ENCODE peak calls at places on chromosome 15, in five cellular contexts. One of them, this sample, is unnamed.

GRCh38 chr15:98647026-98647773 is 1.1 kb upstream of the IGF1R start:
- DNase-seq in HepG2: peak; percentile 51
- DNase-seq in GM12878: no peak
- DNase-seq in SK-N-SH: peak; percentile 87
- DNase-seq in K562: peak; percentile 86
- DNase-seq in this sample: peak; percentile 22

GRCh38 chr15:77032052-77032646 is 37.2 kb downstream of the PSTPIP1 start:
- DNase-seq in GM12878: no peak
- DNase-seq in SK-N-SH: peak; percentile 23
- DNase-seq in HepG2: peak; percentile 66
- DNase-seq in K562: no peak
- DNase-seq in this sample: no peak

GRCh38 chr15:81573098-81573746 is 199.2 kb upstream of the TMC3 start:
- DNase-seq in GM12878: no peak
- DNase-seq in K562: no peak
- DNase-seq in HepG2: no peak
- DNase-seq in SK-N-SH: no peak
- DNase-seq in this sample: no peak

GRCh38 chr15:92098869-92099268 is 245.4 kb downstream of the SLCO3A1 start:
- DNase-seq in HepG2: no peak
- DNase-seq in K562: no peak
- DNase-seq in GM12878: no peak
- DNase-seq in SK-N-SH: peak; percentile 49
- DNase-seq in this sample: no peak

GRCh38 chr15:98684441-98684840 is 36.1 kb downstream of the IGF1R start:
- DNase-seq in GM12878: no peak
- DNase-seq in HepG2: no peak
- DNase-seq in K562: no peak
- DNase-seq in SK-N-SH: no peak
- DNase-seq in this sample: no peak

GRCh38 chr15:74035121-74035829 is 40.8 kb downstream of the PML start:
- DNase-seq in HepG2: no peak
- DNase-seq in K562: no peak
- DNase-seq in SK-N-SH: no peak
- DNase-seq in GM12878: no peak
- DNase-seq in this sample: no peak

GRCh38 chr15:101293122-101293521 is 1.9 kb downstream of the SNRPA1 start:
- DNase-seq in K562: no peak
- DNase-seq in GM12878: no peak
- DNase-seq in SK-N-SH: no peak
- DNase-seq in HepG2: no peak
- DNase-seq in this sample: no peak

GRCh38 chr15:59352189-59352588 is 20.5 kb downstream of the MYO1E start:
- DNase-seq in SK-N-SH: no peak
- DNase-seq in K562: no peak
- DNase-seq in GM12878: no peak
- DNase-seq in HepG2: no peak
- DNase-seq in this sample: no peak

GRCh38 chr15:57734860-57735259 is 28.3 kb downstream of the POLR2M start:
- DNase-seq in K562: no peak
- DNase-seq in SK-N-SH: no peak
- DNase-seq in HepG2: no peak
- DNase-seq in GM12878: no peak
- DNase-seq in this sample: no peak

GRCh38 chr15:72487070-72487797 is 13.1 kb downstream of the ARIH1 start:
- DNase-seq in HepG2: no peak
- DNase-seq in SK-N-SH: no peak
- DNase-seq in GM12878: no peak
- DNase-seq in K562: no peak
- DNase-seq in this sample: no peak

GRCh38 chr15:57380854-57381253 is 4.5 kb downstream of the CGNL1 start:
- DNase-seq in K562: no peak
- DNase-seq in SK-N-SH: no peak
- DNase-seq in GM12878: no peak
- DNase-seq in HepG2: no peak
- DNase-seq in this sample: no peak

GRCh38 chr15:81023483-81024264 is 23.0 kb downstream of the TLNRD1 start:
- DNase-seq in K562: no peak
- DNase-seq in SK-N-SH: no peak
- DNase-seq in GM12878: peak; percentile 97
- DNase-seq in HepG2: no peak
- DNase-seq in this sample: no peak

GRCh38 chr15:71542836-71543235 is 267.5 kb upstream of the NR2E3 start:
- DNase-seq in GM12878: no peak
- DNase-seq in HepG2: no peak
- DNase-seq in K562: no peak
- DNase-seq in SK-N-SH: no peak
- DNase-seq in this sample: no peak

GRCh38 chr15:85543741-85544155 is 163.3 kb downstream of the AKAP13 start:
- DNase-seq in K562: no peak
- DNase-seq in GM12878: no peak
- DNase-seq in SK-N-SH: no peak
- DNase-seq in HepG2: no peak
- DNase-seq in this sample: no peak

GRCh38 chr15:25732191-25732590 is 130.9 kb downstream of the ATP10A start:
- DNase-seq in GM12878: no peak
- DNase-seq in K562: no peak
- DNase-seq in HepG2: no peak
- DNase-seq in SK-N-SH: no peak
- DNase-seq in this sample: no peak

GRCh38 chr15:82870727-82871576 is 61.5 kb downstream of the WHAMM start:
- DNase-seq in HepG2: no peak
- DNase-seq in GM12878: no peak
- DNase-seq in K562: no peak
- DNase-seq in SK-N-SH: no peak
- DNase-seq in this sample: no peak

GRCh38 chr15:58903232-58903631 is 30.2 kb downstream of the SLTM start:
- DNase-seq in SK-N-SH: no peak
- DNase-seq in GM12878: no peak
- DNase-seq in K562: no peak
- DNase-seq in HepG2: no peak
- DNase-seq in this sample: no peak

GRCh38 chr15:57500979-57501576 is 90.6 kb upstream of the MYZAP start:
- DNase-seq in K562: no peak
- DNase-seq in SK-N-SH: no peak
- DNase-seq in HepG2: no peak
- DNase-seq in GM12878: no peak
- DNase-seq in this sample: no peak

GRCh38 chr15:92773340-92773739 is 117.8 kb upstream of the FAM174B start:
- DNase-seq in GM12878: no peak
- DNase-seq in K562: no peak
- DNase-seq in SK-N-SH: no peak
- DNase-seq in HepG2: peak; percentile 5
- DNase-seq in this sample: no peak

GRCh38 chr15:62896969-62897486 is 145.5 kb upstream of the TPM1 start:
- DNase-seq in GM12878: no peak
- DNase-seq in K562: peak; percentile 26
- DNase-seq in HepG2: peak; percentile 93
- DNase-seq in SK-N-SH: peak; percentile 78
- DNase-seq in this sample: peak; percentile 94

GRCh38 chr15:67076147-67076843 is 10.9 kb downstream of the SMAD3 start:
- DNase-seq in SK-N-SH: no peak
- DNase-seq in GM12878: no peak
- DNase-seq in HepG2: no peak
- DNase-seq in K562: peak; percentile 69
- DNase-seq in this sample: peak; percentile 69

GRCh38 chr15:72889545-72889944 is 106.0 kb upstream of the ADPGK start:
- DNase-seq in SK-N-SH: no peak
- DNase-seq in GM12878: no peak
- DNase-seq in K562: no peak
- DNase-seq in HepG2: no peak
- DNase-seq in this sample: no peak

GRCh38 chr15:29259233-29259632 is 10.4 kb downstream of the NSMCE3 start:
- DNase-seq in SK-N-SH: no peak
- DNase-seq in K562: no peak
- DNase-seq in HepG2: no peak
- DNase-seq in GM12878: no peak
- DNase-seq in this sample: no peak

GRCh38 chr15:68774120-68774519 is 46.6 kb downstream of the ANP32A start:
- DNase-seq in GM12878: no peak
- DNase-seq in SK-N-SH: no peak
- DNase-seq in HepG2: no peak
- DNase-seq in K562: no peak
- DNase-seq in this sample: no peak

GRCh38 chr15:90184119-90184785 is 16.9 kb upstream of the SEMA4B start:
- DNase-seq in GM12878: peak; percentile 76
- DNase-seq in HepG2: peak; percentile 24
- DNase-seq in SK-N-SH: no peak
- DNase-seq in K562: peak; percentile 86
- DNase-seq in this sample: peak; percentile 71

GRCh38 chr15:49673861-49674260 is 53.0 kb downstream of the DTWD1 start:
- DNase-seq in K562: no peak
- DNase-seq in GM12878: no peak
- DNase-seq in SK-N-SH: no peak
- DNase-seq in HepG2: no peak
- DNase-seq in this sample: no peak

GRCh38 chr15:79467865-79468586 is 35.9 kb downstream of the MINAR1 start:
- DNase-seq in HepG2: no peak
- DNase-seq in K562: no peak
- DNase-seq in GM12878: no peak
- DNase-seq in SK-N-SH: no peak
- DNase-seq in this sample: no peak

GRCh38 chr15:85289677-85290365 is 90.6 kb upstream of the AKAP13 start:
- DNase-seq in SK-N-SH: peak; percentile 79
- DNase-seq in K562: no peak
- DNase-seq in GM12878: no peak
- DNase-seq in HepG2: peak; percentile 13
- DNase-seq in this sample: peak; percentile 58

GRCh38 chr15:75830910-75831805 is 12.1 kb upstream of the UBE2Q2 start:
- DNase-seq in SK-N-SH: peak; percentile 44
- DNase-seq in GM12878: no peak
- DNase-seq in HepG2: no peak
- DNase-seq in K562: peak; percentile 29
- DNase-seq in this sample: no peak

GRCh38 chr15:35654334-35654733 is 108.4 kb upstream of the DPH6 start:
- DNase-seq in K562: no peak
- DNase-seq in HepG2: no peak
- DNase-seq in GM12878: no peak
- DNase-seq in SK-N-SH: no peak
- DNase-seq in this sample: no peak
- TF ChIP-seq SIN3A in K562: no peak
- TF ChIP-seq SIN3A in HepG2: no peak
- TF ChIP-seq SIN3A in GM12878: no peak
- TF ChIP-seq SIN3A in SK-N-SH: no peak
- TF ChIP-seq SIN3A in this sample: no peak

DNA sequence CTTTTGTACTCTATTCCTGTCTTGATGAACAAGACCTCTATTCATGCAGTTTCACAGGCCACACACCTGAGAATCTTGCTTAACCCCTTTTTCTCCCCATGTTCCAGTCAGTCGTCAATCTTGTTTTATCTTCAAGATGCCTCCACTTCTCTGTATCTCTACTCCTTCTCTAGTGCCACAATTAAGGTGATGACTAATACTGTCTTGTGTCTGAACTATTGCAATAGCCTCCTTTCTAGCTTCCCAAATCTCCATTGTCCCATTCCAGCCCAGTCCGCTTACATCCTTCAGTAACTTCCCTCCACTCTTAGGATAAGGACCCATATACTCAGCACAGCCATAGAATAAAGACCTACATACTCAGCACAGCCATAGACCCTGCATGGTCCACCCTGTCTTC is 24.7 kb downstream of the CHST14 start:
- DNase-seq in GM12878: no peak
- DNase-seq in HepG2: no peak
- DNase-seq in SK-N-SH: no peak
- DNase-seq in K562: peak; percentile 2
- DNase-seq in this sample: no peak
- H3K4me3 ChIP-seq in GM12878: no peak overlapping the region
- H3K4me3 ChIP-seq in HepG2: no peak overlapping the region
- H3K4me3 ChIP-seq in SK-N-SH: no peak overlapping the region
- H3K4me3 ChIP-seq in K562: no peak overlapping the region
- H3K4me3 ChIP-seq in this sample: no peak overlapping the region

DNA sequence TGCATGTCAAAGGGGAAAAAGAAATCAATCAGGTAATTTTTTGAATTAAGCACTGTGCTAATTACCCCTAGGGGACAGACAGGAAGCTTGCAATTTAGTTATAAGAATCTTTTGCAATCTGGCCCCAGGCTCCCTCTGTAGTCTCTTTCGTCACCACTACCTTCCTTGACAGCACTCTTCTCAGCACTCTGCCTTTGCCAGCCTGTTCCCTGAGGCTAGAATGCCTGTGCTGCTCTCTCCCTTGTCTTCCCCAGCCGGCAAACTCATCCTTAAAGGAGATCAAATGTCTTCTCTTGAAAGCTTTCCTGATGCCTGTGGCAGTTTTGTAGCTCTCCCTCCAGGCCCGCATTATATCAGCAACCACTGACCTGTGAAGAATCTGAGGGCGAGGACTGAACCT is 32.4 kb upstream of the PRTG start:
- DNase-seq in K562: no peak
- DNase-seq in GM12878: no peak
- DNase-seq in HepG2: no peak
- DNase-seq in SK-N-SH: peak; percentile 40
- DNase-seq in this sample: no peak
- TF ChIP-seq SIN3A in K562: no peak
- TF ChIP-seq SIN3A in GM12878: no peak
- TF ChIP-seq SIN3A in HepG2: no peak
- TF ChIP-seq SIN3A in SK-N-SH: no peak
- TF ChIP-seq SIN3A in this sample: no peak

DNA sequence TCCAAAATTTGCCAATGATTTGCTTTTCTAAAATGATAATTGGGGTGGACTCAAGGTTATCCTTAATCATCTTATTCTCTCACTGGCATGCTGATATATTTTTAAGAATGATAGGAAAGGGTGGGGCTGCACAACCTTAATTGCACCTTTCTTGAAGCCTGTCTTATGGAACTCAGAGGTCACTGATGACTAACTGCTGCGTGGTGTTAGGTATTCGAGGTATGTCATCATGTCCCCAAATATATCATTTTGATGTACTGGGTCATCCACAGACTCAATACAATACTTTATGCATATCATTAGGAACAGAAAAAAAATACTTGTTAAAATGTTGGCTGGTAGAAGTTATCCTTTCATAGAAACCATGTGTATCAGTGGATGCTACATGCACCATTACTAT is 756.8 kb downstream of the NR2F2 start:
- DNase-seq in HepG2: no peak
- DNase-seq in GM12878: no peak
- DNase-seq in K562: no peak
- DNase-seq in SK-N-SH: no peak
- DNase-seq in this sample: no peak
- H3K4me3 ChIP-seq in HepG2: no peak overlapping the region
- H3K4me3 ChIP-seq in GM12878: no peak overlapping the region
- H3K4me3 ChIP-seq in K562: no peak overlapping the region
- H3K4me3 ChIP-seq in SK-N-SH: no peak overlapping the region
- H3K4me3 ChIP-seq in this sample: no peak overlapping the region

GRCh38 chr15:48602358-48603122 is 43.0 kb downstream of the FBN1 start:
- DNase-seq in GM12878: no peak
- DNase-seq in SK-N-SH: no peak
- DNase-seq in HepG2: no peak
- DNase-seq in K562: no peak
- DNase-seq in this sample: no peak
- TF ChIP-seq SIN3A in GM12878: no peak
- TF ChIP-seq SIN3A in SK-N-SH: no peak
- TF ChIP-seq SIN3A in HepG2: no peak
- TF ChIP-seq SIN3A in K562: no peak
- TF ChIP-seq SIN3A in this sample: no peak

This sample was measured in HCT116.